ENCODE peak calls at places on chromosomes 16 and 17, in seven cellular contexts. L is stomach, H is ovary, W is IMR-90, T is gastrocnemius medialis, U is transverse colon, S is H1. C is an unnamed sample.

GRCh38 chr17:67040652-67041051 is 3.7 kb upstream of the CACNG1 start:
- DNase-seq in L (no peak), T (no peak), H (no peak), S (no peak), W (no peak), U (no peak), C (no peak)

GRCh38 chr16:47939690-47940089 is 216.1 kb downstream of the ABCC12 start:
- DNase-seq in H (no peak), W (no peak), U (no peak), S (no peak), T (no peak), L (no peak), C (no peak)

GRCh38 chr16:23131841-23132576 is 17.2 kb downstream of the USP31 start:
- DNase-seq in L (no peak), H (no peak), S (no peak), W (no peak), U (no peak), T (no peak), C (no peak)

GRCh38 chr17:32903774-32904673 is 23.9 kb upstream of the TMEM98 start:
- DNase-seq in S (no peak), W (no peak), L (no peak), U (no peak), T (no peak), H (no peak), C (no peak)

GRCh38 chr16:2776500-2777139 is 460 bp downstream of the ELOB start:
- DNase-seq in W (no peak), T (no peak), H (no peak), U (no peak), S (no peak), L (no peak), C (no peak)

GRCh38 chr17:40209404-40210093 is 9.6 kb upstream of the WIPF2 start:
- DNase-seq in W (peak; percentile 54), S (no peak), T (no peak), U (no peak), H (no peak), L (no peak), C (no peak)

GRCh38 chr17:77963441-77963840 is 4.9 kb downstream of the TNRC6C start:
- DNase-seq in S (no peak), W (peak; percentile 93), T (peak; percentile 29), L (no peak), U (peak; percentile 35), H (peak; percentile 44), C (no peak)

GRCh38 chr16:54094641-54095040 is 191.9 kb downstream of the IRX3 start:
- DNase-seq in W (no peak), H (no peak), L (no peak), U (no peak), T (no peak), S (no peak), C (no peak)

GRCh38 chr16:2482181-2483107 is 7.5 kb downstream of the TBC1D24 start:
- DNase-seq in T (peak; percentile 83), H (peak; percentile 57), L (no peak), W (peak; percentile 71), U (peak; percentile 38), S (no peak), C (no peak)

GRCh38 chr16:19092653-19093410 is 20.9 kb upstream of the ITPRIPL2 start:
- DNase-seq in S (no peak), H (no peak), U (no peak), T (no peak), L (no peak), W (no peak), C (no peak)

GRCh38 chr16:3458278-3458851 is 14.9 kb downstream of the NAA60 start:
- DNase-seq in U (peak; percentile 26), T (peak; percentile 35), W (peak; percentile 49), S (no peak), H (peak; percentile 25), L (no peak), C (no peak)

GRCh38 chr17:7858487-7858832 is 657 bp downstream of the CYB5D1 start:
- DNase-seq in L (no peak), S (no peak), H (peak; percentile 39), T (peak; percentile 32), W (peak; percentile 44), U (peak; percentile 53), C (no peak)

GRCh38 chr16:35908942-35909341 is 2449.5 kb downstream of the TP53TG3F start:
- DNase-seq in L (no peak), S (no peak), T (no peak), W (no peak), H (no peak), U (no peak), C (no peak)

GRCh38 chr16:1300664-1301476 is 8.6 kb upstream of the UBE2I start:
- DNase-seq in T (peak; percentile 44), H (peak; percentile 29), L (peak; percentile 80), S (no peak), W (peak; percentile 22), U (peak; percentile 84), C (no peak)

GRCh38 chr17:31736855-31737625 is 122.0 kb downstream of the COPRS start:
- DNase-seq in L (no peak), H (no peak), W (no peak), T (no peak), S (no peak), U (no peak), C (no peak)

GRCh38 chr17:31738067-31738466 is 121.0 kb downstream of the COPRS start:
- DNase-seq in U (no peak), L (no peak), H (no peak), T (no peak), S (no peak), W (no peak), C (no peak)

GRCh38 chr17:31740611-31741082 is 118.4 kb downstream of the COPRS start:
- DNase-seq in U (no peak), S (no peak), H (no peak), W (peak; percentile 91), T (no peak), L (no peak), C (no peak)

GRCh38 chr17:31739300-31739699 is 119.7 kb downstream of the COPRS start:
- DNase-seq in S (no peak), U (no peak), W (peak; percentile 91), T (no peak), L (no peak), H (no peak), C (no peak)

GRCh38 chr17:31738488-31738887 is 120.6 kb downstream of the COPRS start:
- DNase-seq in W (no peak), T (no peak), S (no peak), L (no peak), U (no peak), H (no peak), C (no peak)
- H3K27ac ChIP-seq in W (peak overlapping the region; percentile 70), T (no peak overlapping the region), S (no peak overlapping the region), L (no peak overlapping the region), U (peak overlapping the region; percentile 66), H (no peak overlapping the region), C (no peak overlapping the region)

DNA sequence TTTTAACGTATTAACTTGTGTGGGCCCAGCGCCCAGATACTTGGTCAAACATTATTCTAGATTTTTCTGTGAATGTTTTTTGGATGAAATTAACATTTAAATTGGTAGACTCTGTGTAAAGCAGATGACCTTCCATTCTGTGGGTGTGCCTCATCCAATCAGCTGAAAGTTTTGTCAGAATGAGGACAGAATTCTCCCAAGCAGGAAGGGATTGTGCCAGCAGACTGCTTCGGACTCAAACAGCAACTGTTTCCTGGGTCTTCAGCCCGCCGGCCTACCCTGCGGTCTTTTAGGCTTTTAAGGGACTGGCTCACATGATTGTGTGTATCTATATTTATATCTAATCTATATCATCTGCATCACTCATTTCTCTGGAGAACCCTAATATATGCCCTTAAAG is 115.2 kb downstream of the USP22 start:
- DNase-seq in W (no peak), L (no peak), U (no peak), T (no peak), H (no peak), S (no peak), C (no peak)
- TF ChIP-seq POLR2A in W (no peak), L (no peak), U (no peak), T (no peak), H (no peak), S (no peak), C (no peak)

GRCh38 chr16:11171448-11171709 is 84.6 kb downstream of the SOCS1 start:
- DNase-seq in H (no peak), T (no peak), U (no peak), W (no peak), L (no peak), S (no peak), C (no peak)

GRCh38 chr16:11168386-11169065 is 87.5 kb downstream of the SOCS1 start:
- DNase-seq in W (peak; percentile 29), L (no peak), H (no peak), U (no peak), S (no peak), T (no peak), C (no peak)

GRCh38 chr16:11170201-11170600 is 85.8 kb downstream of the SOCS1 start:
- DNase-seq in L (no peak), T (no peak), H (no peak), S (no peak), U (no peak), W (no peak), C (no peak)

GRCh38 chr16:11171757-11172299 is 84.2 kb downstream of the SOCS1 start:
- DNase-seq in H (no peak), L (no peak), T (no peak), S (no peak), W (no peak), U (no peak), C (no peak)

GRCh38 chr16:11170696-11171447 is 85.1 kb downstream of the SOCS1 start:
- DNase-seq in L (no peak), T (no peak), U (no peak), H (no peak), S (no peak), W (no peak), C (no peak)
- H3K27ac ChIP-seq in L (no peak overlapping the region), T (no peak overlapping the region), U (no peak overlapping the region), H (no peak overlapping the region), S (no peak overlapping the region), W (no peak overlapping the region), C (no peak overlapping the region)

DNA sequence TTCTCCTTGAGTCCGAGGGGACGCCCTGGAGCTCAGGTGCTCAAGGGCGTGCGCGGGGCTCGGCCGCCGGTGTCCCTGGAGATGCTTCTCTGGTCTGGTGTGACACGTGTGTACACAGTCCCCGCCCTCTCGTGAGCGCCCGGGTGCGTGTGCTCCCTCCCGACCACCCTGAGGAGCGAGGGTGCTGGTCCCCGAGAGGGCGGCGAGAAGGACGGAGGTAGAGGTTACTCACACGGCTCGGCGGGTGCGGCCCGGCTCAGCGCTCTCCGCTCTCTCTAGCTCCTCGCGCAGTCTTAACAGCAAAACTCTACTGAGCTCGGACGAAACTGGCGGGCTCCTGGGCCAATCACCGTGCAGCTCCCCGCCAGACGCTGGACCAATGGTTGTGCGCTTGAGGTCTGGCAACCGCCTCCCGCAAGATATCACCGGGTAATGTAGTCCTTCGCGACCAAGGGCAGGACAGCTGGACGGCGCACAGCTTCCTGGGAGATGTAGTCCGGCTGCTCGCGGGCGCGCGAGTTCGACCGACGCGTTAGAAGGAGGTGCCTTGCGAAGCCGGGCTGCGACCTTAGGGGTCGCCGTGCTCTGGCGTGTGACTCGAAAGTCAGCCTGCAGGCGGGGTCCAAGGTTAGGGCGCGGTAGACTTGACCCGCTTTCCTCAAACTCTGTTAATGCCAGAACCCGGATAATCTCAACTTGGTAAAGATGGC is at the start of gene SLC25A19:
- DNase-seq in L (peak; percentile 99), S (peak; percentile 98), U (peak; percentile 98), T (peak; percentile 99), H (peak; percentile 96), W (peak; percentile 98), C (peak; percentile 92)
- TF ChIP-seq POLR2A in L (peak; percentile 91), S (no peak), U (peak; percentile 94), T (peak; percentile 93), H (peak; percentile 70), W (peak; percentile 63), C (peak; percentile 89)